ENCODE peak calls at places on chromosome 15, in eight cellular contexts. E is KG1; K is activated gamma-delta T cell treated with Interleukin-2 at 50 U/mL for 16 hours; Z is EH; P is choroid plexus epithelial cell; H is NCI-H187; Q is stomach; F is CD4-positive, alpha-beta T cell. N is an unnamed sample.

GRCh38 chr15:83582386-83582785 is 71.5 kb upstream of the ADAMTSL3 start:
- DNase-seq in Z (no peak), P (peak), E (no peak), Q (no peak), H (no peak), F (no peak), K (no peak), N (no peak)

GRCh38 chr15:63909819-63910437 is 76.2 kb upstream of the HERC1 start:
- DNase-seq in Z (peak), K (no peak), F (no peak), E (no peak), Q (no peak), H (no peak), P (peak), N (no peak)

GRCh38 chr15:63277893-63278505 is 594 bp downstream of the APH1B start:
- DNase-seq in E (no peak), F (no peak), K (no peak), H (no peak), P (peak), Z (no peak), Q (no peak), N (no peak)

GRCh38 chr15:23069496-23070166 is 30.3 kb upstream of the TUBGCP5 start:
- DNase-seq in H (no peak), F (no peak), K (no peak), P (no peak), Z (no peak), Q (no peak), E (no peak), N (no peak)

GRCh38 chr15:65914981-65915925 is 46.0 kb downstream of the RAB11A start:
- DNase-seq in E (no peak), Q (peak), P (no peak), K (no peak), Z (no peak), H (no peak), F (no peak), N (no peak)

GRCh38 chr15:31472636-31473383 is 146.2 kb downstream of the KLF13 start:
- DNase-seq in Z (peak), P (peak), K (peak), H (no peak), Q (peak), E (no peak), F (peak), N (peak)

GRCh38 chr15:62771234-62771633 is 271.3 kb upstream of the TPM1 start:
- DNase-seq in K (no peak), F (no peak), H (no peak), Z (peak), E (no peak), Q (no peak), P (no peak), N (no peak)

GRCh38 chr15:95247068-95247984 is 1016.0 kb downstream of the MCTP2 start:
- DNase-seq in F (no peak), P (peak), H (no peak), K (no peak), Z (peak), E (no peak), Q (peak), N (no peak)

GRCh38 chr15:39586387-39587171 is 5.7 kb downstream of the THBS1 start:
- DNase-seq in P (peak), H (no peak), E (no peak), Z (peak), Q (no peak), K (no peak), F (no peak), N (no peak)

GRCh38 chr15:94972314-94972713 is 741.0 kb downstream of the MCTP2 start:
- DNase-seq in K (no peak), E (no peak), Q (no peak), P (peak), Z (no peak), H (no peak), F (no peak), N (no peak)

GRCh38 chr15:96268421-96269204 is 61.9 kb upstream of the NR2F2 start:
- DNase-seq in Z (peak), E (no peak), H (no peak), K (no peak), P (peak), F (no peak), Q (no peak), N (no peak)

GRCh38 chr15:40685376-40685775 is 9.6 kb upstream of the RAD51 start:
- DNase-seq in K (no peak), P (no peak), Z (no peak), F (no peak), Q (no peak), E (no peak), H (no peak), N (no peak)

GRCh38 chr15:40894689-40895308 is 549 bp downstream of the VPS18 start:
- DNase-seq in K (peak), H (no peak), P (peak), Q (peak), Z (peak), E (peak), F (peak), N (peak)

GRCh38 chr15:64478863-64479262 is 18.5 kb downstream of the ZNF609 start:
- DNase-seq in P (peak), K (no peak), H (no peak), E (no peak), Z (peak), F (no peak), Q (no peak), N (no peak)

GRCh38 chr15:41603941-41604660 is 45.1 kb downstream of the TYRO3 start:
- DNase-seq in P (peak), H (no peak), F (peak), K (peak), Q (peak), Z (peak), E (peak), N (peak)

GRCh38 chr15:31433574-31433973 is 106.9 kb downstream of the KLF13 start:
- DNase-seq in K (no peak), Q (no peak), P (no peak), Z (no peak), H (no peak), F (no peak), E (no peak), N (no peak)

GRCh38 chr15:58748040-58748786 is 1.3 kb downstream of the ADAM10 start:
- DNase-seq in E (no peak), F (peak), K (peak), Z (no peak), P (no peak), H (no peak), Q (no peak), N (peak)

GRCh38 chr15:88938802-88939485 is 25.8 kb upstream of the MFGE8 start:
- DNase-seq in H (no peak), K (no peak), F (no peak), Z (no peak), E (no peak), Q (no peak), P (no peak), N (no peak)

GRCh38 chr15:33698128-33698527 is 270.2 kb upstream of the CHRM5 start:
- DNase-seq in Z (no peak), H (no peak), Q (no peak), P (no peak), F (no peak), K (no peak), E (no peak), N (no peak)

GRCh38 chr15:41024880-41025279 is 71.6 kb downstream of the CHAC1 start:
- DNase-seq in F (no peak), E (no peak), K (no peak), Q (no peak), H (no peak), P (no peak), Z (no peak), N (no peak)

GRCh38 chr15:40163657-40164416 is 3.0 kb downstream of the BUB1B start:
- DNase-seq in H (no peak), E (no peak), P (no peak), Z (no peak), F (no peak), K (no peak), Q (no peak), N (no peak)

GRCh38 chr15:65287515-65287845 is 797 bp upstream of the PARP16 start:
- DNase-seq in Q (no peak), K (no peak), F (no peak), E (no peak), P (peak), H (no peak), Z (no peak), N (no peak)

GRCh38 chr15:80694624-80695098 is 449 bp upstream of the ABHD17C start:
- DNase-seq in Q (no peak), E (no peak), Z (peak), H (no peak), P (peak), F (no peak), K (peak), N (peak)

GRCh38 chr15:38920966-38921365 is 356.4 kb upstream of the RASGRP1 start:
- DNase-seq in P (no peak), H (no peak), F (no peak), Z (peak), Q (no peak), K (no peak), E (no peak), N (no peak)

GRCh38 chr15:50051811-50052419 is 67.1 kb downstream of the ATP8B4 start:
- DNase-seq in Q (no peak), P (peak), E (no peak), F (no peak), Z (peak), H (no peak), K (peak), N (no peak)

GRCh38 chr15:27086800-27087199 is 115.8 kb downstream of the GABRG3 start:
- DNase-seq in K (no peak), E (no peak), P (no peak), F (no peak), Z (no peak), Q (no peak), H (no peak), N (no peak)

GRCh38 chr15:58770519-58770856 is 614 bp upstream of the MINDY2 start:
- DNase-seq in E (peak), K (no peak), Z (peak), H (no peak), P (peak), Q (no peak), F (no peak), N (no peak)

GRCh38 chr15:70741107-70741511 is 22.2 kb downstream of the UACA start:
- DNase-seq in P (peak), H (no peak), K (no peak), F (no peak), Q (peak), Z (peak), E (no peak), N (no peak)

GRCh38 chr15:62413147-62413546 is 248.1 kb upstream of the C2CD4B start:
- DNase-seq in Q (no peak), H (no peak), F (no peak), K (no peak), P (no peak), Z (peak), E (no peak), N (no peak)

GRCh38 chr15:47620960-47621681 is 96.2 kb upstream of the SEMA6D start:
- DNase-seq in Z (no peak), H (no peak), P (peak), K (no peak), Q (no peak), F (no peak), E (no peak), N (no peak)

GRCh38 chr15:93317772-93318171 is 228.8 kb upstream of the RGMA start:
- DNase-seq in Z (no peak), E (no peak), P (no peak), K (no peak), F (no peak), Q (no peak), H (no peak), N (no peak)

GRCh38 chr15:72838311-72838731 is 54.8 kb upstream of the ADPGK start:
- DNase-seq in Q (no peak), P (peak), Z (no peak), F (no peak), K (no peak), E (no peak), H (no peak), N (no peak)

GRCh38 chr15:45630958-45631691 is 3.7 kb upstream of the SQOR start:
- DNase-seq in H (no peak), K (no peak), Z (peak), E (no peak), Q (no peak), P (peak), F (no peak), N (no peak)

GRCh38 chr15:60396964-60397771 is 618 bp downstream of the ANXA2 start:
- DNase-seq in H (no peak), E (no peak), Q (peak), Z (peak), F (peak), P (peak), K (peak), N (peak)

GRCh38 chr15:38531509-38531908 is 33.1 kb downstream of the RASGRP1 start:
- DNase-seq in K (no peak), H (no peak), P (peak), E (no peak), Q (no peak), F (no peak), Z (peak), N (no peak)

GRCh38 chr15:74245342-74245931 is 9.3 kb downstream of the CCDC33 start:
- DNase-seq in K (no peak), H (peak), P (no peak), F (no peak), Z (no peak), E (no peak), Q (no peak), N (no peak)

GRCh38 chr15:83917432-83917831 is 263.5 kb downstream of the ADAMTSL3 start:
- DNase-seq in F (no peak), P (no peak), E (no peak), K (no peak), Q (no peak), Z (no peak), H (no peak), N (no peak)

GRCh38 chr15:77525907-77526581 is 105.4 kb downstream of the HMG20A start:
- DNase-seq in P (no peak), H (no peak), K (no peak), Q (no peak), Z (no peak), E (no peak), F (no peak), N (no peak)

N was measured in naive B cell.